ENCODE peak calls at places on chromosome 6, in seven cellular contexts. One of them, this sample, is unnamed.

GRCh38 chr6:3981917-3982316 is 97.0 kb downstream of the FAM217A start:
- DNase-seq in NCI-H1436: no peak
- DNase-seq in Calu3: no peak
- DNase-seq in retina: no peak
- DNase-seq in stimulated activated CD8-positive, alpha-beta memory T cell treated with anti-CD3 and anti-CD28 coated beads, Interleukin-7, amount 100 ng/mL, for 1 hour: no peak
- DNase-seq in HFFc6: no peak
- DNase-seq in ELR: no peak
- DNase-seq in this sample: no peak

GRCh38 chr6:111588366-111588765 is 17.3 kb downstream of the TRAF3IP2 start:
- DNase-seq in NCI-H1436: no peak
- DNase-seq in Calu3: no peak
- DNase-seq in retina: no peak
- DNase-seq in stimulated activated CD8-positive, alpha-beta memory T cell treated with anti-CD3 and anti-CD28 coated beads, Interleukin-7, amount 100 ng/mL, for 1 hour: no peak
- DNase-seq in HFFc6: no peak
- DNase-seq in ELR: no peak
- DNase-seq in this sample: no peak

GRCh38 chr6:170022827-170023619 is 267.9 kb downstream of the DLL1 start:
- DNase-seq in NCI-H1436: no peak
- DNase-seq in Calu3: no peak
- DNase-seq in retina: peak
- DNase-seq in stimulated activated CD8-positive, alpha-beta memory T cell treated with anti-CD3 and anti-CD28 coated beads, Interleukin-7, amount 100 ng/mL, for 1 hour: no peak
- DNase-seq in HFFc6: no peak
- DNase-seq in ELR: no peak
- DNase-seq in this sample: no peak

GRCh38 chr6:148323344-148323743 is 19.3 kb upstream of the SASH1 start:
- DNase-seq in NCI-H1436: no peak
- DNase-seq in Calu3: no peak
- DNase-seq in retina: peak
- DNase-seq in stimulated activated CD8-positive, alpha-beta memory T cell treated with anti-CD3 and anti-CD28 coated beads, Interleukin-7, amount 100 ng/mL, for 1 hour: no peak
- DNase-seq in HFFc6: peak
- DNase-seq in ELR: peak
- DNase-seq in this sample: no peak

GRCh38 chr6:121504227-121504626 is 68.8 kb downstream of the GJA1 start:
- DNase-seq in NCI-H1436: no peak
- DNase-seq in Calu3: peak
- DNase-seq in retina: no peak
- DNase-seq in stimulated activated CD8-positive, alpha-beta memory T cell treated with anti-CD3 and anti-CD28 coated beads, Interleukin-7, amount 100 ng/mL, for 1 hour: no peak
- DNase-seq in HFFc6: peak
- DNase-seq in ELR: peak
- DNase-seq in this sample: no peak

GRCh38 chr6:146429831-146430230 is 113.8 kb upstream of the RAB32 start:
- DNase-seq in NCI-H1436: no peak
- DNase-seq in Calu3: no peak
- DNase-seq in retina: no peak
- DNase-seq in stimulated activated CD8-positive, alpha-beta memory T cell treated with anti-CD3 and anti-CD28 coated beads, Interleukin-7, amount 100 ng/mL, for 1 hour: no peak
- DNase-seq in HFFc6: no peak
- DNase-seq in ELR: no peak
- DNase-seq in this sample: no peak

GRCh38 chr6:37018152-37019064 is 13.0 kb downstream of the FGD2 start:
- DNase-seq in NCI-H1436: peak
- DNase-seq in Calu3: peak
- DNase-seq in retina: peak
- DNase-seq in stimulated activated CD8-positive, alpha-beta memory T cell treated with anti-CD3 and anti-CD28 coated beads, Interleukin-7, amount 100 ng/mL, for 1 hour: peak
- DNase-seq in HFFc6: peak
- DNase-seq in ELR: peak
- DNase-seq in this sample: peak

GRCh38 chr6:41236276-41236675 is 8.1 kb downstream of the TREML4 start:
- DNase-seq in NCI-H1436: no peak
- DNase-seq in Calu3: no peak
- DNase-seq in retina: no peak
- DNase-seq in stimulated activated CD8-positive, alpha-beta memory T cell treated with anti-CD3 and anti-CD28 coated beads, Interleukin-7, amount 100 ng/mL, for 1 hour: no peak
- DNase-seq in HFFc6: no peak
- DNase-seq in ELR: no peak
- DNase-seq in this sample: no peak

GRCh38 chr6:95279641-95280040 is 297.7 kb upstream of the MANEA start:
- DNase-seq in NCI-H1436: no peak
- DNase-seq in Calu3: no peak
- DNase-seq in retina: no peak
- DNase-seq in stimulated activated CD8-positive, alpha-beta memory T cell treated with anti-CD3 and anti-CD28 coated beads, Interleukin-7, amount 100 ng/mL, for 1 hour: no peak
- DNase-seq in HFFc6: no peak
- DNase-seq in ELR: no peak
- DNase-seq in this sample: no peak

GRCh38 chr6:52664185-52664990 is 6.5 kb upstream of the TMEM14A start:
- DNase-seq in NCI-H1436: peak
- DNase-seq in Calu3: peak
- DNase-seq in retina: peak
- DNase-seq in stimulated activated CD8-positive, alpha-beta memory T cell treated with anti-CD3 and anti-CD28 coated beads, Interleukin-7, amount 100 ng/mL, for 1 hour: peak
- DNase-seq in HFFc6: peak
- DNase-seq in ELR: peak
- DNase-seq in this sample: peak